ENCODE peak calls at places on chromosomes 13 and 19, in four cellular contexts. One of them, this sample, is unnamed.

GRCh38 chr13:23147827-23148226 is 33.0 kb upstream of the SGCG start:
- DNase-seq in breast epithelium: no peak
- DNase-seq in suprapubic skin: no peak
- DNase-seq in transverse colon: no peak
- DNase-seq in this sample: no peak

GRCh38 chr13:85241045-85241444 is 558.2 kb downstream of the SLITRK6 start:
- DNase-seq in breast epithelium: no peak
- DNase-seq in suprapubic skin: no peak
- DNase-seq in transverse colon: no peak
- DNase-seq in this sample: no peak

GRCh38 chr19:34232566-34233481 is 21.5 kb upstream of the GARRE1 start:
- DNase-seq in breast epithelium: no peak
- DNase-seq in suprapubic skin: no peak
- DNase-seq in transverse colon: no peak
- DNase-seq in this sample: no peak

GRCh38 chr13:27362064-27362751 is 62.2 kb upstream of the GTF3A start:
- DNase-seq in breast epithelium: peak
- DNase-seq in suprapubic skin: peak
- DNase-seq in transverse colon: peak
- DNase-seq in this sample: no peak

GRCh38 chr13:26019881-26020535 is 31.8 kb downstream of the SHISA2 start:
- DNase-seq in breast epithelium: no peak
- DNase-seq in suprapubic skin: no peak
- DNase-seq in transverse colon: no peak
- DNase-seq in this sample: no peak

GRCh38 chr19:34309368-34310138 is 55.2 kb downstream of the GARRE1 start:
- DNase-seq in breast epithelium: no peak
- DNase-seq in suprapubic skin: no peak
- DNase-seq in transverse colon: no peak
- DNase-seq in this sample: no peak

GRCh38 chr13:111946214-111946613 is 120.7 kb upstream of the SOX1 start:
- DNase-seq in breast epithelium: no peak
- DNase-seq in suprapubic skin: no peak
- DNase-seq in transverse colon: no peak
- DNase-seq in this sample: no peak

GRCh38 chr19:38326591-38326990 is 6.9 kb downstream of the KCNK6 start:
- DNase-seq in breast epithelium: no peak
- DNase-seq in suprapubic skin: no peak
- DNase-seq in transverse colon: no peak
- DNase-seq in this sample: no peak

GRCh38 chr19:24086974-24087595 is at the start of gene ZNF254:
- DNase-seq in breast epithelium: peak
- DNase-seq in suprapubic skin: peak
- DNase-seq in transverse colon: peak
- DNase-seq in this sample: no peak

GRCh38 chr19:58559275-58560006 is 1.0 kb upstream of the UBE2M start:
- DNase-seq in breast epithelium: peak
- DNase-seq in suprapubic skin: peak
- DNase-seq in transverse colon: peak
- DNase-seq in this sample: no peak

GRCh38 chr13:54029720-54030119 is 1001.1 kb downstream of the OLFM4 start:
- DNase-seq in breast epithelium: no peak
- DNase-seq in suprapubic skin: no peak
- DNase-seq in transverse colon: no peak
- DNase-seq in this sample: no peak

GRCh38 chr13:55000043-55000442 is 1971.4 kb downstream of the OLFM4 start:
- DNase-seq in breast epithelium: no peak
- DNase-seq in suprapubic skin: no peak
- DNase-seq in transverse colon: no peak
- DNase-seq in this sample: no peak

GRCh38 chr19:43936219-43936618 is 1.1 kb upstream of the ZNF45 start:
- DNase-seq in breast epithelium: no peak
- DNase-seq in suprapubic skin: no peak
- DNase-seq in transverse colon: no peak
- DNase-seq in this sample: no peak

GRCh38 chr19:15248106-15248505 is 15.9 kb upstream of the EPHX3 start:
- DNase-seq in breast epithelium: no peak
- DNase-seq in suprapubic skin: no peak
- DNase-seq in transverse colon: no peak
- DNase-seq in this sample: no peak

GRCh38 chr19:29682236-29682895 is 17.1 kb downstream of the PLEKHF1 start:
- DNase-seq in breast epithelium: no peak
- DNase-seq in suprapubic skin: no peak
- DNase-seq in transverse colon: no peak
- DNase-seq in this sample: no peak

GRCh38 chr19:36236304-36236945 is 21.5 kb downstream of the ZNF146 start:
- DNase-seq in breast epithelium: no peak
- DNase-seq in suprapubic skin: no peak
- DNase-seq in transverse colon: no peak
- DNase-seq in this sample: no peak

GRCh38 chr13:86882107-86882506 is 789.1 kb upstream of the SLITRK5 start:
- DNase-seq in breast epithelium: no peak
- DNase-seq in suprapubic skin: no peak
- DNase-seq in transverse colon: no peak
- DNase-seq in this sample: no peak

GRCh38 chr19:10701955-10702307 is 692 bp downstream of the QTRT1 start:
- DNase-seq in breast epithelium: no peak
- DNase-seq in suprapubic skin: no peak
- DNase-seq in transverse colon: peak
- DNase-seq in this sample: no peak

GRCh38 chr13:25214371-25215252 is 42.5 kb upstream of the AMER2 start:
- DNase-seq in breast epithelium: no peak
- DNase-seq in suprapubic skin: no peak
- DNase-seq in transverse colon: no peak
- DNase-seq in this sample: no peak

GRCh38 chr13:25489238-25489637 is 117.5 kb downstream of the ATP8A2 start:
- DNase-seq in breast epithelium: no peak
- DNase-seq in suprapubic skin: no peak
- DNase-seq in transverse colon: no peak
- DNase-seq in this sample: no peak

GRCh38 chr19:37941820-37942515 is 35.0 kb downstream of the SIPA1L3 start:
- DNase-seq in breast epithelium: no peak
- DNase-seq in suprapubic skin: no peak
- DNase-seq in transverse colon: peak
- DNase-seq in this sample: no peak

GRCh38 chr19:55554749-55555152 is 9.4 kb upstream of the SBK3 start:
- DNase-seq in breast epithelium: no peak
- DNase-seq in suprapubic skin: no peak
- DNase-seq in transverse colon: no peak
- DNase-seq in this sample: no peak

GRCh38 chr19:10557603-10558197 is 8.1 kb downstream of the KRI1 start:
- DNase-seq in breast epithelium: no peak
- DNase-seq in suprapubic skin: no peak
- DNase-seq in transverse colon: no peak
- DNase-seq in this sample: no peak

GRCh38 chr19:40613669-40614594 is 12.8 kb downstream of the LTBP4 start:
- DNase-seq in breast epithelium: peak
- DNase-seq in suprapubic skin: peak
- DNase-seq in transverse colon: peak
- DNase-seq in this sample: no peak

GRCh38 chr13:36282818-36283432 is 14.7 kb downstream of the CCDC169 start:
- DNase-seq in breast epithelium: no peak
- DNase-seq in suprapubic skin: no peak
- DNase-seq in transverse colon: no peak
- DNase-seq in this sample: no peak

GRCh38 chr13:89163081-89163480 is 1491.9 kb downstream of the SLITRK5 start:
- DNase-seq in breast epithelium: no peak
- DNase-seq in suprapubic skin: no peak
- DNase-seq in transverse colon: no peak
- DNase-seq in this sample: no peak

GRCh38 chr13:71645467-71645866 is 221.5 kb downstream of the DACH1 start:
- DNase-seq in breast epithelium: no peak
- DNase-seq in suprapubic skin: no peak
- DNase-seq in transverse colon: no peak
- DNase-seq in this sample: no peak

GRCh38 chr19:29421186-29421525 is 104.6 kb upstream of the VSTM2B start:
- DNase-seq in breast epithelium: no peak
- DNase-seq in suprapubic skin: no peak
- DNase-seq in transverse colon: no peak
- DNase-seq in this sample: no peak

GRCh38 chr19:6712692-6713670 is 7.5 kb downstream of the C3 start:
- DNase-seq in breast epithelium: no peak
- DNase-seq in suprapubic skin: no peak
- DNase-seq in transverse colon: no peak
- DNase-seq in this sample: no peak

GRCh38 chr13:112722433-112723250 is 32.8 kb downstream of the ATP11A start:
- DNase-seq in breast epithelium: no peak
- DNase-seq in suprapubic skin: peak
- DNase-seq in transverse colon: no peak
- DNase-seq in this sample: no peak

GRCh38 chr13:52010890-52011689 is at the start of gene ATP7B:
- DNase-seq in breast epithelium: no peak
- DNase-seq in suprapubic skin: peak
- DNase-seq in transverse colon: peak
- DNase-seq in this sample: no peak

GRCh38 chr19:11373885-11374448 is 499 bp upstream of the SWSAP1 start:
- DNase-seq in breast epithelium: no peak
- DNase-seq in suprapubic skin: no peak
- DNase-seq in transverse colon: no peak
- DNase-seq in this sample: no peak

GRCh38 chr19:38196948-38197656 is 26.9 kb downstream of the DPF1 start:
- DNase-seq in breast epithelium: no peak
- DNase-seq in suprapubic skin: peak
- DNase-seq in transverse colon: no peak
- DNase-seq in this sample: no peak

GRCh38 chr19:17931532-17932191 is 1.2 kb upstream of the CCDC124 start:
- DNase-seq in breast epithelium: no peak
- DNase-seq in suprapubic skin: no peak
- DNase-seq in transverse colon: no peak
- DNase-seq in this sample: no peak

DNA sequence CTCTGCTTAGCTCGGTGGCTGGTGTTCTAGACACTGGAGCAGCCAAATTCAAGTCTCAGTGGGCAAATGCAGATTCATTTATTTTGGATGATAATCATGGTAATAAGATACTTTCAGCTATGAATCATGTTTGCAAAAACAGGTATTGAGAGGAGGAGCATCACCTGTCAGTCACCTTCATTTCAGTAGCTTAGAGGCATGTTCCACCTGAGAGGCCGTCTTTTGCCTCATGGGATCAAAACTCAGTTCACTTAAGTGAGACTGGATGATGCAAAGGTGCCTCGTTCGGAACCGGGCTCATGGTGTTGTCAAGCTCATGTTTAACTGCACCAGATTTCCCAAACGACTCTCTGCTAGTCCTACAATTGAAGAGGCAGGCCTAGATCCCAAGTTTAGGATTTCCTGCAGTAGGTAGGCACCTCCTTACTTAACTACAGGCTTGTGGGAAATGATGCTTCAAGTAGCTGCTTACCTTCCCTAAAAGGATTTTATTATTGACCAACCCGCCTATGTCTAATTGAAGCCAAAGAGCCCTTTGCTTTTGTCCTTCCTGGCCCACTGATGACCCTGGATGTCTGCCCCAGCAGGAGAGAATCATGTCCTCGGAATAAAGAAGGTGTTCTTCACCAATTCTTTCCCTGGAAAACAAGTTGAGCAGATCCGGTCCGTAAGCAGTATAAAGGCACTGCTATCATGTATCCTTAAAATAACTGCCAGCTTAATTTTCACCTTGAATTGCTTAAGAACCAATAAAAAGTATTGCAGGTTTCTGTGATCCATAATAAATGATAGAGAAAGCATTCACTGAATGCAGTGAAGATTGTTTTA is 60.0 kb downstream of the ZAR1L start:
- DNase-seq in breast epithelium: no peak
- DNase-seq in suprapubic skin: no peak
- DNase-seq in transverse colon: no peak
- DNase-seq in this sample: no peak
- TF ChIP-seq POLR2AphosphoS5 in breast epithelium: no peak
- TF ChIP-seq POLR2AphosphoS5 in suprapubic skin: no peak
- TF ChIP-seq POLR2AphosphoS5 in transverse colon: no peak
- TF ChIP-seq POLR2AphosphoS5 in this sample: no peak

GRCh38 chr13:29522044-29522685 is 73.3 kb downstream of the SLC7A1 start:
- DNase-seq in breast epithelium: no peak
- DNase-seq in suprapubic skin: peak
- DNase-seq in transverse colon: no peak
- DNase-seq in this sample: no peak
- TF ChIP-seq POLR2AphosphoS5 in breast epithelium: peak
- TF ChIP-seq POLR2AphosphoS5 in suprapubic skin: no peak
- TF ChIP-seq POLR2AphosphoS5 in transverse colon: peak
- TF ChIP-seq POLR2AphosphoS5 in this sample: no peak

GRCh38 chr19:1245884-1246816 is 2.2 kb upstream of the MIDN start:
- DNase-seq in breast epithelium: no peak
- DNase-seq in suprapubic skin: peak
- DNase-seq in transverse colon: peak
- DNase-seq in this sample: no peak

GRCh38 chr19:1241417-1242095 is at the start of gene ATP5F1D:
- DNase-seq in breast epithelium: peak
- DNase-seq in suprapubic skin: peak
- DNase-seq in transverse colon: peak
- DNase-seq in this sample: no peak

GRCh38 chr19:1245468-1245867 is 2.9 kb upstream of the MIDN start:
- DNase-seq in breast epithelium: no peak
- DNase-seq in suprapubic skin: no peak
- DNase-seq in transverse colon: no peak
- DNase-seq in this sample: no peak

GRCh38 chr19:1244693-1245451 is 3.3 kb downstream of the ATP5F1D start:
- DNase-seq in breast epithelium: no peak
- DNase-seq in suprapubic skin: peak
- DNase-seq in transverse colon: peak
- DNase-seq in this sample: no peak

DNA sequence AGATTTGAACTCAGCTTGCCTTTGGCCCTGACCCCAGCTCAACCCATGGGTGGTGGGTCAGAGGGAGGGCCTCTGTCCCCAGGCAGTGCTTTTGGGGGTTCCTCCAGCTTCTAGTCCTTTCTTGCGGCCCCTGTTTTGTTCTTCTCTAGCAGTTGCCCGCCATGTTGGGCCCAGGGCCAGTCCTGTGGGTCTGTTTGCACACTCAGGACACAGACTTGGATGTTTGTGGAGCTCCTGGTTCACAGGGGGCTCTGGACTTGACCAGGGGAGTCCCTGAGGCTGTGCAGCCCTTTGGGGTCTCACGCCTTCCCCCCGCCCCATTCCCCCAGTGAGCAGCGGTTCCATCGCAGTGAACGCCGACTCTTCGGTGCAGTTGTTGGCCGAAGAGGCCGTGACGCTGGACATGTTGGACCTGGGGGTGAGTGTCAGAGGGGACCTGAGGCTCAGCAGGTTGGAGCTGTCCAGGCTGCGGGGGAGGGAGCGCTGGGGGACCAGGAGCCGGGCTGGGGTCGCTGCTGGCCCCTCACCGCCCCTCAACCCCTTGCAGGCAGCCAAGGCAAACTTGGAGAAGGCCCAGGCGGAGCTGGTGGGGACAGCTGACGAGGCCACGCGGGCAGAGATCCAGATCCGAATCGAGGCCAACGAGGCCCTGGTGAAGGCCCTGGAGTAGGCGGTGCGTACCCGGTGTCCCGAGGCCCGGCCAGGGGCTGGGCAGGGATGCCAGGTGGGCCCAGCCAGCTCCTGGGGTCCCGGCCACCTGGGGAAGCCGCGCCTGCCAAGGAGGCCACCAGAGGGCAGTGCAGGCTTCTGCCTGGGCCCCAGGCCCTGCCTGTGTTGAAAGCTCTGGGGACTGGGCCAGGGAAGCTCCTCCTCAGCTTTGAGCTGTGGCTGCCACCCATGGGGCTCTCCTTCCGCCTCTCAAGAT is 2.5 kb downstream of the ATP5F1D start:
- DNase-seq in breast epithelium: peak
- DNase-seq in suprapubic skin: peak
- DNase-seq in transverse colon: peak
- DNase-seq in this sample: no peak
- TF ChIP-seq POLR2AphosphoS5 in breast epithelium: peak
- TF ChIP-seq POLR2AphosphoS5 in suprapubic skin: no peak
- TF ChIP-seq POLR2AphosphoS5 in transverse colon: no peak
- TF ChIP-seq POLR2AphosphoS5 in this sample: peak

GRCh38 chr19:4506449-4507149 is 11.7 kb downstream of the PLIN4 start:
- DNase-seq in breast epithelium: no peak
- DNase-seq in suprapubic skin: no peak
- DNase-seq in transverse colon: no peak
- DNase-seq in this sample: no peak
- TF ChIP-seq POLR2AphosphoS5 in breast epithelium: no peak
- TF ChIP-seq POLR2AphosphoS5 in suprapubic skin: no peak
- TF ChIP-seq POLR2AphosphoS5 in transverse colon: no peak
- TF ChIP-seq POLR2AphosphoS5 in this sample: no peak

This sample was measured in SK-N-MC.